ENCODE peak calls at places on chromosome 4, in four cellular contexts. U is thoracic aorta, B is heart left ventricle, G is lung. O is an unnamed sample.
A peak's percentile ranks its signal among the peaks of the same experiment; 100 is the strongest.

GRCh38 chr4:128660361-128660964 is 149.0 kb upstream of the JADE1 start:
- DNase-seq in G (no peak), B (no peak), U (no peak), O (no peak)

GRCh38 chr4:73731968-73732610 is 8.3 kb upstream of the CXCL8 start:
- DNase-seq in G (peak; percentile 42), B (no peak), U (no peak), O (no peak)

GRCh38 chr4:3816256-3816825 is 50.2 kb downstream of the ADRA2C start:
- DNase-seq in G (no peak), B (peak; percentile 40), U (no peak), O (no peak)

GRCh38 chr4:7313361-7313811 is 121.0 kb downstream of the SORCS2 start:
- DNase-seq in B (no peak), U (no peak), G (no peak), O (no peak)

GRCh38 chr4:147714575-147715401 is 17.1 kb upstream of the ARHGAP10 start:
- DNase-seq in B (no peak), U (no peak), G (no peak), O (peak; percentile 84)

GRCh38 chr4:146814736-146815135 is 130.9 kb downstream of the TTC29 start:
- DNase-seq in B (no peak), U (no peak), G (no peak), O (no peak)

GRCh38 chr4:1375051-1375721 is 28.2 kb downstream of the UVSSA start:
- DNase-seq in G (no peak), U (no peak), B (peak; percentile 46), O (no peak)

GRCh38 chr4:138455097-138455496 is 212.9 kb upstream of the SLC7A11 start:
- DNase-seq in U (no peak), B (no peak), G (no peak), O (no peak)

GRCh38 chr4:20464381-20464780 is 212.7 kb downstream of the SLIT2 start:
- DNase-seq in B (no peak), G (no peak), U (no peak), O (no peak)

GRCh38 chr4:142044271-142044670 is 407.9 kb downstream of the IL15 start:
- DNase-seq in B (no peak), U (no peak), G (no peak), O (no peak)

GRCh38 chr4:134085525-134085924 is 116.1 kb downstream of the PABPC4L start:
- DNase-seq in G (no peak), U (no peak), B (no peak), O (no peak)

GRCh38 chr4:102354671-102355454 is 9.6 kb upstream of the SLC39A8 start:
- DNase-seq in U (no peak), B (no peak), G (no peak), O (no peak)

GRCh38 chr4:122668241-122668640 is 47.4 kb upstream of the IL21 start:
- DNase-seq in B (no peak), G (no peak), U (no peak), O (no peak)

GRCh38 chr4:10013722-10014121 is 7.6 kb downstream of the SLC2A9 start:
- DNase-seq in U (no peak), B (no peak), G (peak; percentile 60), O (no peak)

GRCh38 chr4:118398226-118399090 is 45.7 kb upstream of the PRSS12 start:
- DNase-seq in B (no peak), G (no peak), U (no peak), O (no peak)

GRCh38 chr4:10185518-10186227 is 69.1 kb upstream of the WDR1 start:
- DNase-seq in U (no peak), B (no peak), G (no peak), O (no peak)

GRCh38 chr4:105227054-105227453 is 80.4 kb downstream of the TET2 start:
- DNase-seq in G (no peak), B (no peak), U (no peak), O (no peak)

GRCh38 chr4:71290074-71290473 is 48.7 kb upstream of the SLC4A4 start:
- DNase-seq in B (no peak), U (no peak), G (no peak), O (no peak)

GRCh38 chr4:101197350-101197749 is 150.0 kb downstream of the PPP3CA start:
- DNase-seq in U (no peak), G (no peak), B (no peak), O (no peak)

GRCh38 chr4:52822583-52823477 is 39.3 kb upstream of the RASL11B start:
- DNase-seq in B (no peak), U (no peak), G (no peak), O (no peak)

GRCh38 chr4:92305878-92306520 is 2.2 kb downstream of the GRID2 start:
- DNase-seq in B (no peak), G (no peak), U (no peak), O (no peak)

GRCh38 chr4:88765729-88766128 is 68.1 kb upstream of the NAP1L5 start:
- DNase-seq in B (peak; percentile 64), G (no peak), U (peak; percentile 8), O (peak; percentile 82)

GRCh38 chr4:140851032-140851636 is 94.9 kb upstream of the TBC1D9 start:
- DNase-seq in U (no peak), G (peak; percentile 54), B (no peak), O (no peak)

GRCh38 chr4:74631338-74631737 is 163.0 kb downstream of the BTC start:
- DNase-seq in B (no peak), U (no peak), G (no peak), O (no peak)

GRCh38 chr4:83618991-83619390 is 83.1 kb downstream of the GPAT3 start:
- DNase-seq in G (peak; percentile 33), U (no peak), B (no peak), O (no peak)

DNA sequence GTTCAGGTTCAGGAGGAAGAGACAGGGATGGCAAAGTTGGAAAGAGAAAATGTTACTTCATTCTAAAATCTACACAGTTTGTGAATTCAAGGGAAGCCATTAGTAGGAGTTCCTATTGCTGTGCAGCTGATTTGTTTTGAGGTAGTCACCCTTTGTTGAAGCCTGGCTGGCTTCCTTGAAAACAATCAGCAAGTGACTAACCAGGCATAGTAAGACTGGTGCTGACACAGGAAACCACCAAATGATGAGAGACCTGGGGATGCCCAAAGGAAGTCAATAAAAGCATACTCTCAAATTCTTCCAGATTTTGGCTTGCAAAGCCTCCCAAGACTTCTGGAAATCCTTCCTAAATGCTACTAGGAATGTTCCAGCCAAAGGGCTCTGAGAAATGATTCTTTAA is 23.9 kb upstream of the PRDM8 start:
- DNase-seq in B (no peak), G (no peak), U (no peak), O (no peak)
- H3K27ac ChIP-seq in B (no peak overlapping the region), G (no peak overlapping the region), U (no peak overlapping the region), O (no peak overlapping the region)

DNA sequence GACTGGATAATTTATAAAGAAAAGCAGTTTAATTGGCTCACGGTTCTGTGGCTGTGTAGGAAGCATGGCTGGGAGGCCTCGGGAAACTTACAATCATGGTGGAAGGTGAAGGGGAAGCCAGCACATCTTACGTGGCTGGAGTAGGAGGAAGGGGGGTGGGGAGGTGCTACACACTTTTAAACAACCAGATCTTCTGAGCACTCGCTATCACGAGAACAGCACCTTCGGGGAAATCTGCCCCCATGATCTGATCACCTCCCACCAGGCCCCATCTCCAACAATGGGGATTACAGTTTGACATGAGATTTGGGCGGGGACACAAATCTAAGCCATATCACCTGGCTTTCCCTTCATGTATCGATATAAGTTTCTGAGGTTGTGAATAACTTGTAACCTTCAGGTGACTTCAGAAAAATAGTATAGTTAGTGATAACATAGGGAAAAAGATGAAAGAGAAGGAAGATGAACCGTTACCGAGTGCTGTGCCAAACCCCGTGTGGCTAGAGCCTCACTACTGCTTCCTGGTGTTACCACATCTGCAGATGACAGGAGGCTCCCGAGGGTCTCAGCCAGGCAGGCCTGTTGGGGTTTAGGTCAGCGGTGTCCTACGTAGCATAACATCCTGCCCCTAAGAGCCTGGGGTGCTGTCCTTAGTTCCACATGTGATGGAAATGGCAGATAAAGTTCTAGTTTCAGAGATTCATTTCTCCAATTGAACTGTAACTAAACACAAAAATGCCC is 103.6 kb downstream of the TNIP2 start:
- DNase-seq in U (no peak), B (no peak), G (no peak), O (no peak)
- H3K27ac ChIP-seq in U (no peak overlapping the region), B (no peak overlapping the region), G (no peak overlapping the region), O (no peak overlapping the region)

DNA sequence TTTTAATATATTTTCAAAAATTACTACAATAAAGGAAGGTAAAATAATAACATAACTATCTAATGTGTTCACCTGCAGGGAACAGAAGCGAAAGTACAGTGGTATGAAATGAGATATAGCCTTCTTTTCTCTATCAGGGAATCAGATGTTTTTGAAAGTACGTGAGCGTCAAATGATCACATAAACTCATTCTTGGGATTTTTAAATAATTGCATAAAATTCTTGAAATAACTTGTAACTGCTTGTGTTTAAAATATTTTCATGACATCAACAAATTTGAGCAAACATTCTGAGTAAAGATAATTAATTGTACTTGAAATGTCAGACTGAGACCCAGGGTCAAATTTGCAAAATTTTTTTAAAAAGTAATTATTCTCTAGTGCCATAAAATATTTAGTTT is 193.5 kb upstream of the NEIL3 start:
- DNase-seq in U (no peak), G (no peak), B (no peak), O (no peak)
- H3K27ac ChIP-seq in U (no peak overlapping the region), G (no peak overlapping the region), B (no peak overlapping the region), O (no peak overlapping the region)

GRCh38 chr4:78562687-78563086 is 11.1 kb downstream of the ANXA3 start:
- DNase-seq in B (no peak), G (no peak), U (no peak), O (no peak)
- H3K27ac ChIP-seq in B (no peak overlapping the region), G (no peak overlapping the region), U (no peak overlapping the region), O (no peak overlapping the region)

GRCh38 chr4:173177232-173177631 is 8.6 kb downstream of the GALNT7 start:
- DNase-seq in U (no peak), B (no peak), G (no peak), O (no peak)

GRCh38 chr4:173185832-173186545 is 17.4 kb downstream of the GALNT7 start:
- DNase-seq in G (no peak), U (no peak), B (no peak), O (no peak)

GRCh38 chr4:173181769-173182374 is 13.3 kb downstream of the GALNT7 start:
- DNase-seq in G (no peak), B (no peak), U (no peak), O (no peak)

GRCh38 chr4:173178144-173178543 is 9.5 kb downstream of the GALNT7 start:
- DNase-seq in G (no peak), B (no peak), U (no peak), O (no peak)

GRCh38 chr4:173182403-173182802 is 13.8 kb downstream of the GALNT7 start:
- DNase-seq in U (peak; percentile 16), B (no peak), G (no peak), O (no peak)
- H3K27ac ChIP-seq in U (peak overlapping the region; percentile 59), B (no peak overlapping the region), G (no peak overlapping the region), O (no peak overlapping the region)

GRCh38 chr4:55055529-55055928 is 69.9 kb downstream of the KDR start:
- DNase-seq in G (no peak), U (no peak), B (no peak), O (no peak)

GRCh38 chr4:55050418-55050950 is 74.9 kb downstream of the KDR start:
- DNase-seq in U (no peak), G (no peak), B (no peak), O (no peak)

DNA sequence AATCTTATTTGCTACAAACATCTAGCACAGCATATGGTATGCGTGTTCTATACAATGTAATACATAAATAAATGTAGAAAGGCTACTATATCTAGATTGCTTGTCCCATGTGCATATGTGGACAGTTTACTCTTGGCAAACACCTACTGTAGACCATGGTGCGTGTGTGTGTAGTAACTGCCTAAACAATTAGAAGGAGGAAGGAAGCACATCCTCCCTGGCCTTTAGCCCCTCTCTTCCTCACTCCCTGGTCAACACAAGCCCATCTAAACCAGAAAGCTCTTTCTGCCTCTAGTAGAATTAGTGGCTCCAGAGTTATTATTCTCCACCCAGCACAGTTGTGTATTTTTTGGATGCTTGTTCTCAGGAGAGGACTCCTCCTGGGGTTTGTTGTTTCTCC is 73.9 kb downstream of the KDR start:
- DNase-seq in G (no peak), B (no peak), U (no peak), O (no peak)
- H3K27ac ChIP-seq in G (no peak overlapping the region), B (peak overlapping the region; percentile 69), U (no peak overlapping the region), O (no peak overlapping the region)